ENCODE peak calls at places on chromosomes 2 and 18, in five cellular contexts. One of them, this sample, is unnamed.

GRCh38 chr2:127565261-127566138 is 30.0 kb downstream of the MYO7B start:
- DNase-seq in left ventricle myocardium inferior: no peak
- DNase-seq in cardiac fibroblast: no peak
- DNase-seq in GM23338: no peak
- DNase-seq in tibial nerve: no peak
- DNase-seq in this sample: no peak

GRCh38 chr2:234550511-234551107 is 53.7 kb upstream of the ARL4C start:
- DNase-seq in left ventricle myocardium inferior: peak
- DNase-seq in cardiac fibroblast: peak
- DNase-seq in GM23338: peak
- DNase-seq in tibial nerve: no peak
- DNase-seq in this sample: no peak

GRCh38 chr2:219636144-219636915 is 8.9 kb downstream of the SLC4A3 start:
- DNase-seq in left ventricle myocardium inferior: no peak
- DNase-seq in cardiac fibroblast: no peak
- DNase-seq in GM23338: no peak
- DNase-seq in tibial nerve: no peak
- DNase-seq in this sample: no peak

GRCh38 chr2:150327546-150328495 is 159.6 kb downstream of the RND3 start:
- DNase-seq in left ventricle myocardium inferior: no peak
- DNase-seq in cardiac fibroblast: no peak
- DNase-seq in GM23338: peak
- DNase-seq in tibial nerve: no peak
- DNase-seq in this sample: no peak

GRCh38 chr2:30257266-30258214 is 26.2 kb downstream of the LBH start:
- DNase-seq in left ventricle myocardium inferior: no peak
- DNase-seq in cardiac fibroblast: no peak
- DNase-seq in GM23338: no peak
- DNase-seq in tibial nerve: no peak
- DNase-seq in this sample: no peak

GRCh38 chr2:200477667-200478121 is 32.2 kb downstream of the KCTD18 start:
- DNase-seq in left ventricle myocardium inferior: peak
- DNase-seq in cardiac fibroblast: peak
- DNase-seq in GM23338: no peak
- DNase-seq in tibial nerve: peak
- DNase-seq in this sample: no peak

GRCh38 chr2:237717366-237718276 is 81.0 kb upstream of the RBM44 start:
- DNase-seq in left ventricle myocardium inferior: no peak
- DNase-seq in cardiac fibroblast: no peak
- DNase-seq in GM23338: no peak
- DNase-seq in tibial nerve: no peak
- DNase-seq in this sample: no peak

GRCh38 chr2:160010361-160011145 is 51.9 kb downstream of the PLA2R1 start:
- DNase-seq in left ventricle myocardium inferior: no peak
- DNase-seq in cardiac fibroblast: no peak
- DNase-seq in GM23338: no peak
- DNase-seq in tibial nerve: no peak
- DNase-seq in this sample: no peak

GRCh38 chr18:64444819-64445218 is 295.9 kb upstream of the LINC00305 start:
- DNase-seq in left ventricle myocardium inferior: no peak
- DNase-seq in cardiac fibroblast: no peak
- DNase-seq in GM23338: peak
- DNase-seq in tibial nerve: no peak
- DNase-seq in this sample: no peak

GRCh38 chr2:9178905-9179571 is 27.6 kb upstream of the ASAP2 start:
- DNase-seq in left ventricle myocardium inferior: peak
- DNase-seq in cardiac fibroblast: peak
- DNase-seq in GM23338: no peak
- DNase-seq in tibial nerve: no peak
- DNase-seq in this sample: no peak

GRCh38 chr2:100196786-100197494 is 54.5 kb upstream of the AFF3 start:
- DNase-seq in left ventricle myocardium inferior: no peak
- DNase-seq in cardiac fibroblast: peak
- DNase-seq in GM23338: no peak
- DNase-seq in tibial nerve: no peak
- DNase-seq in this sample: peak

GRCh38 chr2:77147154-77147553 is 375.0 kb downstream of the LRRTM4 start:
- DNase-seq in left ventricle myocardium inferior: no peak
- DNase-seq in cardiac fibroblast: no peak
- DNase-seq in GM23338: no peak
- DNase-seq in tibial nerve: no peak
- DNase-seq in this sample: no peak

GRCh38 chr2:26325851-26326250 is 20.1 kb upstream of the SELENOI start:
- DNase-seq in left ventricle myocardium inferior: no peak
- DNase-seq in cardiac fibroblast: peak
- DNase-seq in GM23338: no peak
- DNase-seq in tibial nerve: no peak
- DNase-seq in this sample: no peak

GRCh38 chr18:34976084-34976483 is 65.1 kb upstream of the MAPRE2 start:
- DNase-seq in left ventricle myocardium inferior: no peak
- DNase-seq in cardiac fibroblast: no peak
- DNase-seq in GM23338: no peak
- DNase-seq in tibial nerve: no peak
- DNase-seq in this sample: no peak

GRCh38 chr18:48948112-48949050 is 2.4 kb downstream of the SMAD7 start:
- DNase-seq in left ventricle myocardium inferior: no peak
- DNase-seq in cardiac fibroblast: peak
- DNase-seq in GM23338: peak
- DNase-seq in tibial nerve: no peak
- DNase-seq in this sample: no peak

GRCh38 chr2:23492941-23493340 is 108.0 kb downstream of the KLHL29 start:
- DNase-seq in left ventricle myocardium inferior: no peak
- DNase-seq in cardiac fibroblast: no peak
- DNase-seq in GM23338: no peak
- DNase-seq in tibial nerve: no peak
- DNase-seq in this sample: no peak

GRCh38 chr2:183193904-183194303 is 69.7 kb downstream of the NUP35 start:
- DNase-seq in left ventricle myocardium inferior: no peak
- DNase-seq in cardiac fibroblast: no peak
- DNase-seq in GM23338: no peak
- DNase-seq in tibial nerve: no peak
- DNase-seq in this sample: no peak

GRCh38 chr2:160608525-160609085 is 115.0 kb upstream of the RBMS1 start:
- DNase-seq in left ventricle myocardium inferior: no peak
- DNase-seq in cardiac fibroblast: no peak
- DNase-seq in GM23338: no peak
- DNase-seq in tibial nerve: no peak
- DNase-seq in this sample: no peak

GRCh38 chr18:51342815-51343214 is 145.3 kb upstream of the MEX3C start:
- DNase-seq in left ventricle myocardium inferior: no peak
- DNase-seq in cardiac fibroblast: peak
- DNase-seq in GM23338: no peak
- DNase-seq in tibial nerve: no peak
- DNase-seq in this sample: no peak

GRCh38 chr2:42758751-42759150 is 5.2 kb downstream of the OXER1 start:
- DNase-seq in left ventricle myocardium inferior: no peak
- DNase-seq in cardiac fibroblast: no peak
- DNase-seq in GM23338: no peak
- DNase-seq in tibial nerve: no peak
- DNase-seq in this sample: no peak

GRCh38 chr18:34857310-34857709 is 147.2 kb downstream of the DTNA start:
- DNase-seq in left ventricle myocardium inferior: no peak
- DNase-seq in cardiac fibroblast: no peak
- DNase-seq in GM23338: no peak
- DNase-seq in tibial nerve: no peak
- DNase-seq in this sample: no peak

GRCh38 chr2:170770304-170771048 is at the start of gene ERICH2:
- DNase-seq in left ventricle myocardium inferior: peak
- DNase-seq in cardiac fibroblast: peak
- DNase-seq in GM23338: peak
- DNase-seq in tibial nerve: peak
- DNase-seq in this sample: no peak

GRCh38 chr2:66562337-66562685 is 127.4 kb downstream of the MEIS1 start:
- DNase-seq in left ventricle myocardium inferior: no peak
- DNase-seq in cardiac fibroblast: no peak
- DNase-seq in GM23338: no peak
- DNase-seq in tibial nerve: no peak
- DNase-seq in this sample: no peak

GRCh38 chr2:201151127-201152074 is 31.5 kb upstream of the CASP10 start:
- DNase-seq in left ventricle myocardium inferior: no peak
- DNase-seq in cardiac fibroblast: peak
- DNase-seq in GM23338: no peak
- DNase-seq in tibial nerve: no peak
- DNase-seq in this sample: peak

GRCh38 chr2:155895016-155895415 is 437.5 kb downstream of the NR4A2 start:
- DNase-seq in left ventricle myocardium inferior: no peak
- DNase-seq in cardiac fibroblast: no peak
- DNase-seq in GM23338: no peak
- DNase-seq in tibial nerve: no peak
- DNase-seq in this sample: no peak

GRCh38 chr2:133937669-133938068 is 316.2 kb upstream of the MGAT5 start:
- DNase-seq in left ventricle myocardium inferior: no peak
- DNase-seq in cardiac fibroblast: peak
- DNase-seq in GM23338: no peak
- DNase-seq in tibial nerve: no peak
- DNase-seq in this sample: no peak

GRCh38 chr2:52416340-52416739 is 1351.3 kb upstream of the CHAC2 start:
- DNase-seq in left ventricle myocardium inferior: no peak
- DNase-seq in cardiac fibroblast: peak
- DNase-seq in GM23338: peak
- DNase-seq in tibial nerve: no peak
- DNase-seq in this sample: no peak

GRCh38 chr2:150806336-150806735 is 318.9 kb upstream of the RND3 start:
- DNase-seq in left ventricle myocardium inferior: no peak
- DNase-seq in cardiac fibroblast: peak
- DNase-seq in GM23338: no peak
- DNase-seq in tibial nerve: no peak
- DNase-seq in this sample: peak

GRCh38 chr2:113028112-113028511 is 22.9 kb downstream of the IL36A start:
- DNase-seq in left ventricle myocardium inferior: no peak
- DNase-seq in cardiac fibroblast: no peak
- DNase-seq in GM23338: peak
- DNase-seq in tibial nerve: no peak
- DNase-seq in this sample: no peak

GRCh38 chr2:232038251-232038897 is 76.9 kb downstream of the DIS3L2 start:
- DNase-seq in left ventricle myocardium inferior: no peak
- DNase-seq in cardiac fibroblast: peak
- DNase-seq in GM23338: no peak
- DNase-seq in tibial nerve: no peak
- DNase-seq in this sample: no peak

GRCh38 chr2:218270721-218271486 is 585 bp downstream of the PNKD start:
- DNase-seq in left ventricle myocardium inferior: no peak
- DNase-seq in cardiac fibroblast: no peak
- DNase-seq in GM23338: peak
- DNase-seq in tibial nerve: no peak
- DNase-seq in this sample: no peak

GRCh38 chr2:218272531-218273212 is 2.4 kb downstream of the PNKD start:
- DNase-seq in left ventricle myocardium inferior: peak
- DNase-seq in cardiac fibroblast: peak
- DNase-seq in GM23338: peak
- DNase-seq in tibial nerve: peak
- DNase-seq in this sample: peak

GRCh38 chr2:218271865-218272530 is 1.7 kb downstream of the PNKD start:
- DNase-seq in left ventricle myocardium inferior: no peak
- DNase-seq in cardiac fibroblast: no peak
- DNase-seq in GM23338: no peak
- DNase-seq in tibial nerve: no peak
- DNase-seq in this sample: no peak

GRCh38 chr2:218271487-218271797 is 1.1 kb downstream of the PNKD start:
- DNase-seq in left ventricle myocardium inferior: no peak
- DNase-seq in cardiac fibroblast: no peak
- DNase-seq in GM23338: peak
- DNase-seq in tibial nerve: no peak
- DNase-seq in this sample: no peak

DNA sequence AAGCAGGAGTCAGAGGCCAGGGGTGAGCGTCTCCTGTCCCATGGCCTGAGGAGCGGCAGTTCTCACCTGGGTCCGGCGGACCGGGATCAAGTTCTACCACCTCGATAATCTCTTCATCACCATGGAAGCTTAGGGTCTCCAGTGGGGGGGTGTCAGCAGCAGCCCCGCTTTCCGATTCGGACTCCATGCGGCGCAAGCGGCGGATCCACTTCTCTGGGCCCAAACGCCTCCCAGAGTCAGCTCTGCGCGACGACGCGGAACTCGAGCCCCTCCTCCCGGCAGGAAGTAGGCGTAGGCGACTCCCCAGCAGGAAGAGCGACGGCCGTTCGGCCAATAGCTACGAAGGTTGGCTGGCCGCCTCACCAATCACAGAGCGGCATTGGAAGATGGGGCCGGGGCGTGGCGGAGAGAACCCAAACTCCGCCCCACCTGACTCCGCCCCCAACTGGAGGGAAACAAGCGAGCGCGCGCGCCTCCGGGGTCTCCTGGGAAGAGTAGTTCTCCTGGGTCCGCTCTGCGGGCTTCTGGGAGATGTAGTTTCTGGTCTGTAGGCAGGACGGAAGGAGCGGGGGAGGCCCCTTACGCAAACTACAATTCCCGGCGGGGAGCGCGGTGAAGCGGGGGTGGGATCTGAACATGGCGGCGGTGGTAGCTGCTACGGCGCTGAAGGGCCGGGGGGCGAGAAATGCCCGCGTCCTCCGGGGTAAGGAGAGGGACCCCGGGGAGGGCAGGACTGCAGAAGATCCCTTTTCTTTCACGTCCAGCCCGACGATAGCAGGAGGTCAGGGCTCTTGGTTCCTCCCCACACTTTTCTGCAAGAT is at the start of the genes AAMP and PNKD:
- DNase-seq in left ventricle myocardium inferior: peak
- DNase-seq in cardiac fibroblast: peak
- DNase-seq in GM23338: peak
- DNase-seq in tibial nerve: peak
- DNase-seq in this sample: peak
- TF ChIP-seq CTCF in left ventricle myocardium inferior: peak
- TF ChIP-seq CTCF in cardiac fibroblast: peak
- TF ChIP-seq CTCF in GM23338: no peak
- TF ChIP-seq CTCF in tibial nerve: peak
- TF ChIP-seq CTCF in this sample: peak

DNA sequence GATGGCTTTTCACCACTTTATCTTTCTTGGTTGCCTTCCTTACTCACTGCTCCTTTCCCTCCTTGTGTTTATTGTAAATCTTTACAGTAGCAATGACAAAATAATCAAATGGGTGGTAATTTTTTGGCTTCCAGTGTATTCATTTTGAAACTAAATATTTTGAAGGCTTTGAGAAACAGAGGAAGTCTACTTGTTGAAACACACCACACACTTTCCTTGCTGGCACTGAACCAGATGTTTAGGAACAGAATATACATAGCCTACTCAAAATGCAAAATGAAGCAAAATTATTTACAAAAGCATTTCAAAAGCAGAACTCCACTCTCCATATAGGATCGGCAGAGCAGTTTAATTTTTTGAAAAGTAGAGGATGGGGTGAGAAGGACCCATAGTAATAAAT is 189.8 kb downstream of the LTBP1 start:
- DNase-seq in left ventricle myocardium inferior: no peak
- DNase-seq in cardiac fibroblast: peak
- DNase-seq in GM23338: no peak
- DNase-seq in tibial nerve: no peak
- DNase-seq in this sample: no peak
- H3K4me3 ChIP-seq in left ventricle myocardium inferior: peak
- H3K4me3 ChIP-seq in cardiac fibroblast: peak
- H3K4me3 ChIP-seq in GM23338: no peak
- H3K4me3 ChIP-seq in tibial nerve: no peak
- H3K4me3 ChIP-seq in this sample: peak

GRCh38 chr2:152071077-152071476 is 27.8 kb downstream of the CACNB4 start:
- DNase-seq in left ventricle myocardium inferior: no peak
- DNase-seq in cardiac fibroblast: no peak
- DNase-seq in GM23338: no peak
- DNase-seq in tibial nerve: no peak
- DNase-seq in this sample: no peak
- TF ChIP-seq CTCF in left ventricle myocardium inferior: no peak
- TF ChIP-seq CTCF in cardiac fibroblast: no peak
- TF ChIP-seq CTCF in GM23338: no peak
- TF ChIP-seq CTCF in tibial nerve: no peak
- TF ChIP-seq CTCF in this sample: no peak

GRCh38 chr2:62708751-62709150 is 3.2 kb downstream of the EHBP1 start:
- DNase-seq in left ventricle myocardium inferior: no peak
- DNase-seq in cardiac fibroblast: no peak
- DNase-seq in GM23338: no peak
- DNase-seq in tibial nerve: no peak
- DNase-seq in this sample: no peak
- H3K4me3 ChIP-seq in left ventricle myocardium inferior: peak
- H3K4me3 ChIP-seq in cardiac fibroblast: no peak
- H3K4me3 ChIP-seq in GM23338: peak
- H3K4me3 ChIP-seq in tibial nerve: peak
- H3K4me3 ChIP-seq in this sample: peak

This sample was measured in AG04449.